ENCODE peak calls at places on chromosomes 5 and 9, in nine cellular contexts. J is C1 segment of cervical spinal cord; W is GM23248; O is T-helper 2 cell; I is CD4-positive, alpha-beta memory T cell; K is stromal cell of bone marrow; N is NCI-H1417; Y is activated effector memory CD4-positive, alpha-beta T cell treated with Interleukin-2 at 50 U/mL for 16 hours; Z is heart left ventricle. M is an unnamed sample.

GRCh38 chr9:69379250-69379982 is 54.4 kb downstream of the ENTREP1 start:
- DNase-seq in J (no peak), K (peak), W (peak), Z (no peak), O (no peak), N (no peak), Y (no peak), I (no peak), M (no peak)

GRCh38 chr9:76619645-76620044 is 144.6 kb upstream of the PCA3 start:
- DNase-seq in N (no peak), Y (no peak), O (no peak), K (no peak), W (peak), J (no peak), I (no peak), Z (no peak), M (no peak)

GRCh38 chr9:90805006-90805993 is 3.7 kb downstream of the SYK start:
- DNase-seq in J (no peak), K (no peak), I (no peak), Z (no peak), W (no peak), Y (no peak), N (peak), O (no peak), M (no peak)

GRCh38 chr9:12595400-12595799 is 97.8 kb upstream of the TYRP1 start:
- DNase-seq in Z (no peak), Y (no peak), N (no peak), K (no peak), O (no peak), W (no peak), I (no peak), J (no peak), M (no peak)

GRCh38 chr9:114098021-114098659 is 952 bp downstream of the KIF12 start:
- DNase-seq in W (peak), O (no peak), I (no peak), N (peak), K (no peak), J (no peak), Z (no peak), Y (no peak), M (no peak)

GRCh38 chr5:147688965-147689364 is 93.6 kb downstream of the JAKMIP2 start:
- DNase-seq in K (peak), Z (no peak), N (peak), J (peak), W (peak), Y (no peak), O (no peak), I (no peak), M (no peak)

GRCh38 chr9:127392166-127392565 is 4.8 kb upstream of the SLC2A8 start:
- DNase-seq in Y (no peak), J (no peak), W (no peak), Z (peak), O (no peak), N (no peak), K (no peak), I (no peak), M (no peak)

GRCh38 chr5:162607879-162608278 is 540.3 kb downstream of the GABRG2 start:
- DNase-seq in Z (no peak), Y (no peak), W (no peak), I (no peak), J (no peak), O (no peak), N (no peak), K (no peak), M (no peak)

GRCh38 chr5:35815089-35815936 is 41.4 kb upstream of the IL7R start:
- DNase-seq in W (peak), N (peak), Z (no peak), Y (no peak), I (peak), O (no peak), J (no peak), K (no peak), M (peak)

GRCh38 chr9:27600254-27600653 is 27.0 kb upstream of the C9orf72 start:
- DNase-seq in Y (no peak), N (no peak), W (no peak), O (no peak), J (no peak), I (no peak), K (no peak), Z (no peak), M (no peak)

GRCh38 chr9:137580958-137581331 is 2.2 kb upstream of the DPH7 start:
- DNase-seq in Y (no peak), K (no peak), I (no peak), Z (no peak), W (no peak), O (no peak), J (no peak), N (no peak), M (no peak)

GRCh38 chr5:125634242-125634835 is 788.9 kb upstream of the GRAMD2B start:
- DNase-seq in Y (no peak), I (no peak), W (no peak), O (no peak), Z (no peak), J (no peak), N (peak), K (no peak), M (no peak)

GRCh38 chr5:5708367-5708919 is 286.0 kb downstream of the ICE1 start:
- DNase-seq in O (no peak), J (no peak), K (no peak), I (no peak), Y (no peak), Z (no peak), N (no peak), W (no peak), M (no peak)

GRCh38 chr5:64147849-64148441 is 17.7 kb upstream of the RNF180 start:
- DNase-seq in K (no peak), W (peak), N (peak), Z (peak), O (no peak), Y (no peak), I (no peak), J (peak), M (peak)

GRCh38 chr5:43851741-43852140 is 248.8 kb downstream of the NNT start:
- DNase-seq in K (no peak), Y (no peak), I (no peak), J (no peak), N (no peak), Z (no peak), W (no peak), O (no peak), M (no peak)

GRCh38 chr9:87301381-87301780 is 196.3 kb upstream of the DAPK1 start:
- DNase-seq in Z (no peak), N (no peak), I (no peak), J (no peak), W (no peak), Y (no peak), K (no peak), O (no peak), M (no peak)

GRCh38 chr5:135821061-135821781 is 13.2 kb upstream of the SLC25A48 start:
- DNase-seq in Z (no peak), W (peak), O (no peak), Y (no peak), K (no peak), J (no peak), N (peak), I (no peak), M (no peak)

GRCh38 chr9:10251490-10251889 is 361.3 kb downstream of the PTPRD start:
- DNase-seq in K (no peak), J (no peak), O (no peak), Z (no peak), N (no peak), Y (no peak), W (no peak), I (no peak), M (no peak)

GRCh38 chr5:139391570-139392323 is 2.0 kb upstream of the MZB1 start:
- DNase-seq in J (no peak), N (no peak), Y (no peak), W (peak), O (no peak), K (no peak), I (no peak), Z (no peak), M (peak)

M was measured in Jurkat, Clone E6-1.